ENCODE peak calls at places on chromosomes 11 and 22, in ten cellular contexts. One of them, this sample, is unnamed.

GRCh38 chr11:119671561-119672015 is 57.4 kb downstream of the NECTIN1 start:
- DNase-seq in CD14-positive monocyte: no peak
- DNase-seq in astrocyte of the spinal cord: peak
- DNase-seq in endothelial cell: no peak
- DNase-seq in endodermal cell: no peak
- DNase-seq in right lobe of liver: no peak
- DNase-seq in astrocyte of the cerebellum: no peak
- DNase-seq in tibial artery: no peak
- DNase-seq in A549: no peak
- DNase-seq in HFFc6: peak
- DNase-seq in this sample: no peak

GRCh38 chr22:28658448-28658847 is 21.2 kb downstream of the TTC28 start:
- DNase-seq in astrocyte of the spinal cord: no peak
- DNase-seq in CD14-positive monocyte: no peak
- DNase-seq in right lobe of liver: no peak
- DNase-seq in tibial artery: no peak
- DNase-seq in A549: no peak
- DNase-seq in HFFc6: no peak
- DNase-seq in endodermal cell: no peak
- DNase-seq in astrocyte of the cerebellum: no peak
- DNase-seq in endothelial cell: no peak
- DNase-seq in this sample: no peak

GRCh38 chr11:7098235-7098832 is 9.5 kb downstream of the RBMXL2 start:
- DNase-seq in endodermal cell: no peak
- DNase-seq in A549: peak
- DNase-seq in astrocyte of the spinal cord: peak
- DNase-seq in right lobe of liver: no peak
- DNase-seq in endothelial cell: peak
- DNase-seq in CD14-positive monocyte: no peak
- DNase-seq in astrocyte of the cerebellum: peak
- DNase-seq in tibial artery: no peak
- DNase-seq in HFFc6: peak
- DNase-seq in this sample: no peak

GRCh38 chr11:129652828-129653227 is 162.8 kb upstream of the TMEM45B start:
- DNase-seq in endodermal cell: no peak
- DNase-seq in A549: peak
- DNase-seq in astrocyte of the spinal cord: peak
- DNase-seq in endothelial cell: no peak
- DNase-seq in HFFc6: no peak
- DNase-seq in right lobe of liver: no peak
- DNase-seq in astrocyte of the cerebellum: peak
- DNase-seq in CD14-positive monocyte: no peak
- DNase-seq in tibial artery: no peak
- DNase-seq in this sample: no peak

GRCh38 chr22:39151329-39151975 is 1.0 kb downstream of the CBX7 start:
- DNase-seq in endothelial cell: no peak
- DNase-seq in A549: no peak
- DNase-seq in endodermal cell: peak
- DNase-seq in CD14-positive monocyte: no peak
- DNase-seq in astrocyte of the cerebellum: no peak
- DNase-seq in right lobe of liver: no peak
- DNase-seq in tibial artery: peak
- DNase-seq in HFFc6: no peak
- DNase-seq in astrocyte of the spinal cord: no peak
- DNase-seq in this sample: no peak

GRCh38 chr22:48896766-48897637 is 930.7 kb downstream of the BRD1 start:
- DNase-seq in endothelial cell: no peak
- DNase-seq in tibial artery: no peak
- DNase-seq in astrocyte of the spinal cord: no peak
- DNase-seq in A549: no peak
- DNase-seq in astrocyte of the cerebellum: no peak
- DNase-seq in HFFc6: no peak
- DNase-seq in endodermal cell: no peak
- DNase-seq in CD14-positive monocyte: no peak
- DNase-seq in right lobe of liver: no peak
- DNase-seq in this sample: peak

GRCh38 chr22:23910496-23911190 is 16.5 kb downstream of the MIF start:
- DNase-seq in endothelial cell: no peak
- DNase-seq in CD14-positive monocyte: no peak
- DNase-seq in astrocyte of the spinal cord: no peak
- DNase-seq in endodermal cell: peak
- DNase-seq in HFFc6: no peak
- DNase-seq in A549: no peak
- DNase-seq in tibial artery: no peak
- DNase-seq in right lobe of liver: no peak
- DNase-seq in astrocyte of the cerebellum: no peak
- DNase-seq in this sample: no peak

GRCh38 chr11:91173701-91174100 is 950.9 kb upstream of the CHORDC1 start:
- DNase-seq in CD14-positive monocyte: no peak
- DNase-seq in endothelial cell: no peak
- DNase-seq in A549: no peak
- DNase-seq in right lobe of liver: no peak
- DNase-seq in endodermal cell: no peak
- DNase-seq in astrocyte of the spinal cord: peak
- DNase-seq in tibial artery: no peak
- DNase-seq in astrocyte of the cerebellum: peak
- DNase-seq in HFFc6: no peak
- DNase-seq in this sample: no peak

GRCh38 chr22:29003975-29004646 is 57.5 kb downstream of the C22orf31 start:
- DNase-seq in tibial artery: no peak
- DNase-seq in HFFc6: no peak
- DNase-seq in endothelial cell: peak
- DNase-seq in A549: no peak
- DNase-seq in endodermal cell: peak
- DNase-seq in right lobe of liver: no peak
- DNase-seq in astrocyte of the spinal cord: no peak
- DNase-seq in astrocyte of the cerebellum: no peak
- DNase-seq in CD14-positive monocyte: no peak
- DNase-seq in this sample: no peak

GRCh38 chr11:16881074-16881709 is 133.0 kb downstream of the PLEKHA7 start:
- DNase-seq in right lobe of liver: peak
- DNase-seq in A549: no peak
- DNase-seq in HFFc6: peak
- DNase-seq in astrocyte of the spinal cord: peak
- DNase-seq in astrocyte of the cerebellum: peak
- DNase-seq in endothelial cell: no peak
- DNase-seq in CD14-positive monocyte: no peak
- DNase-seq in tibial artery: peak
- DNase-seq in endodermal cell: peak
- DNase-seq in this sample: no peak

GRCh38 chr22:40533712-40534378 is 102.7 kb downstream of the MRTFA start:
- DNase-seq in astrocyte of the cerebellum: no peak
- DNase-seq in A549: peak
- DNase-seq in endothelial cell: no peak
- DNase-seq in endodermal cell: no peak
- DNase-seq in astrocyte of the spinal cord: peak
- DNase-seq in tibial artery: no peak
- DNase-seq in HFFc6: peak
- DNase-seq in CD14-positive monocyte: no peak
- DNase-seq in right lobe of liver: no peak
- DNase-seq in this sample: no peak

GRCh38 chr22:40531951-40532900 is 104.3 kb downstream of the MRTFA start:
- DNase-seq in right lobe of liver: no peak
- DNase-seq in endothelial cell: no peak
- DNase-seq in astrocyte of the spinal cord: no peak
- DNase-seq in tibial artery: no peak
- DNase-seq in endodermal cell: no peak
- DNase-seq in HFFc6: no peak
- DNase-seq in CD14-positive monocyte: no peak
- DNase-seq in astrocyte of the cerebellum: no peak
- DNase-seq in A549: no peak
- DNase-seq in this sample: no peak

GRCh38 chr22:40525250-40525884 is 111.2 kb downstream of the MRTFA start:
- DNase-seq in CD14-positive monocyte: peak
- DNase-seq in astrocyte of the cerebellum: no peak
- DNase-seq in astrocyte of the spinal cord: no peak
- DNase-seq in right lobe of liver: peak
- DNase-seq in endothelial cell: peak
- DNase-seq in tibial artery: peak
- DNase-seq in A549: peak
- DNase-seq in HFFc6: no peak
- DNase-seq in endodermal cell: peak
- DNase-seq in this sample: no peak

GRCh38 chr22:40526960-40527359 is 109.6 kb downstream of the MRTFA start:
- DNase-seq in astrocyte of the spinal cord: no peak
- DNase-seq in right lobe of liver: no peak
- DNase-seq in HFFc6: no peak
- DNase-seq in endodermal cell: no peak
- DNase-seq in tibial artery: no peak
- DNase-seq in endothelial cell: no peak
- DNase-seq in astrocyte of the cerebellum: no peak
- DNase-seq in CD14-positive monocyte: no peak
- DNase-seq in A549: no peak
- DNase-seq in this sample: no peak

DNA sequence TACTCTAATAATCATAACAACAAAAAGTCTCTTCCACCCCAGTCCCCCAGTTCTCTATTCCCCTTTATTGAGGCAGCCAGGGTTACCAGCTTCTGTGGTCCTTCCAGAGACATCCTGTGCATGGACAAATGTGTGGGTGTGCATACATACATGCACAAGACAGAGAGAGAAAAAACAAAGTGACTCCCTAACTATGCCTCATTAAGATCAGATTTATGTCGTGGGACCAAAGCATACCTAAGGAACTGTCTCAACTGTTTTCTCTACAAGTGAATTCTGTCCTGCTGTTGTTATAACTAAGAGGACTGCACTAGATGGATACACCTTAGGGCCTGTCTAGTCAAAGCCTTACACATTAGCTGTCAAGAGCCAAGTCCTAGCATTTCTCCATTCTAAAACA is 106.7 kb downstream of the MRTFA start:
- DNase-seq in astrocyte of the spinal cord: no peak
- DNase-seq in HFFc6: peak
- DNase-seq in right lobe of liver: no peak
- DNase-seq in astrocyte of the cerebellum: no peak
- DNase-seq in endothelial cell: no peak
- DNase-seq in tibial artery: no peak
- DNase-seq in CD14-positive monocyte: no peak
- DNase-seq in endodermal cell: no peak
- DNase-seq in A549: no peak
- DNase-seq in this sample: no peak
- TF ChIP-seq CTCF in astrocyte of the spinal cord: no peak
- TF ChIP-seq CTCF in HFFc6: no peak
- TF ChIP-seq CTCF in right lobe of liver: no peak
- TF ChIP-seq CTCF in astrocyte of the cerebellum: no peak
- TF ChIP-seq CTCF in endothelial cell: no peak
- TF ChIP-seq CTCF in tibial artery: no peak
- TF ChIP-seq CTCF in CD14-positive monocyte: no peak
- TF ChIP-seq CTCF in endodermal cell: no peak
- TF ChIP-seq CTCF in A549: no peak
- TF ChIP-seq CTCF in this sample: no peak

GRCh38 chr11:93653080-93653479 is 8.4 kb upstream of the CEP295 start:
- DNase-seq in right lobe of liver: no peak
- DNase-seq in HFFc6: no peak
- DNase-seq in endothelial cell: no peak
- DNase-seq in endodermal cell: no peak
- DNase-seq in tibial artery: no peak
- DNase-seq in astrocyte of the spinal cord: no peak
- DNase-seq in astrocyte of the cerebellum: no peak
- DNase-seq in A549: no peak
- DNase-seq in CD14-positive monocyte: no peak
- DNase-seq in this sample: no peak

GRCh38 chr11:93653566-93653965 is 7.9 kb upstream of the CEP295 start:
- DNase-seq in right lobe of liver: no peak
- DNase-seq in endothelial cell: no peak
- DNase-seq in HFFc6: no peak
- DNase-seq in tibial artery: no peak
- DNase-seq in astrocyte of the cerebellum: no peak
- DNase-seq in astrocyte of the spinal cord: no peak
- DNase-seq in endodermal cell: no peak
- DNase-seq in A549: no peak
- DNase-seq in CD14-positive monocyte: no peak
- DNase-seq in this sample: no peak

GRCh38 chr11:93652679-93653078 is 8.8 kb upstream of the CEP295 start:
- DNase-seq in endothelial cell: no peak
- DNase-seq in right lobe of liver: no peak
- DNase-seq in endodermal cell: no peak
- DNase-seq in CD14-positive monocyte: no peak
- DNase-seq in astrocyte of the cerebellum: no peak
- DNase-seq in A549: no peak
- DNase-seq in HFFc6: no peak
- DNase-seq in astrocyte of the spinal cord: no peak
- DNase-seq in tibial artery: no peak
- DNase-seq in this sample: no peak

GRCh38 chr11:93651052-93651451 is 10.4 kb upstream of the CEP295 start:
- DNase-seq in endothelial cell: no peak
- DNase-seq in A549: no peak
- DNase-seq in HFFc6: no peak
- DNase-seq in astrocyte of the spinal cord: no peak
- DNase-seq in right lobe of liver: no peak
- DNase-seq in endodermal cell: no peak
- DNase-seq in CD14-positive monocyte: no peak
- DNase-seq in astrocyte of the cerebellum: no peak
- DNase-seq in tibial artery: no peak
- DNase-seq in this sample: no peak

DNA sequence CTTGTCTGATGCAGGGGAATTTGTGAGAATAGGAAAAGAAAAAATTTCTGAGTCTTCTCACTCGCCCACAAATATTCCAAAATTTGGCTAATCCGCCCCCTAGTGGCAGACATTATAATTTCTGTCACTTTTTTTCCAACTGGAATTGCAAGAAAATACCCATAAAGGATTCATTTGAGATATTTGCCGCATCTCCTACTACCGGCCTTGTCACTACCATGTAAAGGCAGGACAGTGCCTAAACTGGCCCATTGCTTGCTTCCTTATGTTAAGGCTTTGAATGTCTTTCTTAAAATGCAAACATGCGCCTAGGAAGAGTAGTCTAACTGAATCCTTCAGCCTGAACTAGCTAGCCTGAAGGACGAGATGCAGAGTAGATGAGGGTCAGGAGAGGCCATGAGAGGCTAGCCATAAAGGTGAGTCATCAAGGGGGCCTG is 9.3 kb upstream of the CEP295 start:
- DNase-seq in CD14-positive monocyte: no peak
- DNase-seq in astrocyte of the spinal cord: peak
- DNase-seq in A549: peak
- DNase-seq in endothelial cell: peak
- DNase-seq in astrocyte of the cerebellum: no peak
- DNase-seq in right lobe of liver: no peak
- DNase-seq in endodermal cell: peak
- DNase-seq in HFFc6: peak
- DNase-seq in tibial artery: no peak
- DNase-seq in this sample: no peak
- TF ChIP-seq CTCF in CD14-positive monocyte: peak
- TF ChIP-seq CTCF in astrocyte of the spinal cord: peak
- TF ChIP-seq CTCF in A549: peak
- TF ChIP-seq CTCF in endothelial cell: peak
- TF ChIP-seq CTCF in astrocyte of the cerebellum: peak
- TF ChIP-seq CTCF in right lobe of liver: peak
- TF ChIP-seq CTCF in endodermal cell: peak
- TF ChIP-seq CTCF in HFFc6: peak
- TF ChIP-seq CTCF in tibial artery: peak
- TF ChIP-seq CTCF in this sample: peak

GRCh38 chr11:44880953-44881352 is 69.7 kb downstream of the TP53I11 start:
- DNase-seq in astrocyte of the spinal cord: no peak
- DNase-seq in right lobe of liver: no peak
- DNase-seq in HFFc6: no peak
- DNase-seq in CD14-positive monocyte: no peak
- DNase-seq in endothelial cell: no peak
- DNase-seq in A549: no peak
- DNase-seq in tibial artery: no peak
- DNase-seq in astrocyte of the cerebellum: no peak
- DNase-seq in endodermal cell: no peak
- DNase-seq in this sample: no peak
- TF ChIP-seq CTCF in astrocyte of the spinal cord: no peak
- TF ChIP-seq CTCF in right lobe of liver: no peak
- TF ChIP-seq CTCF in HFFc6: no peak
- TF ChIP-seq CTCF in CD14-positive monocyte: no peak
- TF ChIP-seq CTCF in endothelial cell: no peak
- TF ChIP-seq CTCF in A549: no peak
- TF ChIP-seq CTCF in tibial artery: no peak
- TF ChIP-seq CTCF in astrocyte of the cerebellum: no peak
- TF ChIP-seq CTCF in endodermal cell: no peak
- TF ChIP-seq CTCF in this sample: no peak

GRCh38 chr11:43573233-43573632 is 107.3 kb upstream of the HSD17B12 start:
- DNase-seq in endothelial cell: peak
- DNase-seq in endodermal cell: peak
- DNase-seq in astrocyte of the spinal cord: no peak
- DNase-seq in astrocyte of the cerebellum: no peak
- DNase-seq in HFFc6: no peak
- DNase-seq in CD14-positive monocyte: no peak
- DNase-seq in right lobe of liver: no peak
- DNase-seq in tibial artery: no peak
- DNase-seq in A549: peak
- DNase-seq in this sample: no peak
- TF ChIP-seq CTCF in endothelial cell: peak
- TF ChIP-seq CTCF in endodermal cell: peak
- TF ChIP-seq CTCF in astrocyte of the spinal cord: peak
- TF ChIP-seq CTCF in astrocyte of the cerebellum: peak
- TF ChIP-seq CTCF in HFFc6: peak
- TF ChIP-seq CTCF in CD14-positive monocyte: peak
- TF ChIP-seq CTCF in right lobe of liver: no peak
- TF ChIP-seq CTCF in tibial artery: no peak
- TF ChIP-seq CTCF in A549: peak
- TF ChIP-seq CTCF in this sample: peak